ENCODE peak calls at places on chromosome X, in seven cellular contexts. One of them, this sample, is unnamed.
A peak's percentile ranks its signal among the peaks of the same experiment; 100 is the strongest.

GRCh38 chrX:39705299-39705698 is 392.5 kb downstream of the BCOR start:
- DNase-seq in MM.1S: no peak
- DNase-seq in mammary epithelial cell: peak; percentile 64
- DNase-seq in neural progenitor cell: no peak
- DNase-seq in HepG2: no peak
- DNase-seq in H1: no peak
- DNase-seq in K562: no peak
- DNase-seq in this sample: no peak

GRCh38 chrX:26925088-26925487 is 538.1 kb downstream of the PPP4R3C start:
- DNase-seq in MM.1S: no peak
- DNase-seq in mammary epithelial cell: peak; percentile 47
- DNase-seq in neural progenitor cell: no peak
- DNase-seq in HepG2: no peak
- DNase-seq in H1: no peak
- DNase-seq in K562: no peak
- DNase-seq in this sample: no peak

GRCh38 chrX:53445977-53446376 is 11.8 kb upstream of the HSD17B10 start:
- DNase-seq in MM.1S: peak; percentile 46
- DNase-seq in mammary epithelial cell: peak; percentile 44
- DNase-seq in neural progenitor cell: peak; percentile 60
- DNase-seq in HepG2: peak; percentile 19
- DNase-seq in H1: peak; percentile 48
- DNase-seq in K562: peak; percentile 47
- DNase-seq in this sample: peak; percentile 19

GRCh38 chrX:143632625-143633387 is 3.1 kb downstream of the SLITRK4 start:
- DNase-seq in MM.1S: no peak
- DNase-seq in mammary epithelial cell: no peak
- DNase-seq in neural progenitor cell: peak; percentile 2
- DNase-seq in HepG2: no peak
- DNase-seq in H1: no peak
- DNase-seq in K562: no peak
- DNase-seq in this sample: no peak

GRCh38 chrX:152899874-152900719 is 2.2 kb downstream of the ZNF185 start:
- DNase-seq in MM.1S: no peak
- DNase-seq in mammary epithelial cell: no peak
- DNase-seq in neural progenitor cell: no peak
- DNase-seq in HepG2: no peak
- DNase-seq in H1: no peak
- DNase-seq in K562: no peak
- DNase-seq in this sample: no peak

GRCh38 chrX:134026732-134027311 is 41.4 kb upstream of the GPC3 start:
- DNase-seq in MM.1S: peak; percentile 41
- DNase-seq in mammary epithelial cell: peak; percentile 50
- DNase-seq in neural progenitor cell: peak; percentile 77
- DNase-seq in HepG2: peak; percentile 84
- DNase-seq in H1: peak; percentile 48
- DNase-seq in K562: peak; percentile 9
- DNase-seq in this sample: peak; percentile 23

GRCh38 chrX:17638731-17639130 is 98.6 kb upstream of the SCML1 start:
- DNase-seq in MM.1S: no peak
- DNase-seq in mammary epithelial cell: no peak
- DNase-seq in neural progenitor cell: no peak
- DNase-seq in HepG2: no peak
- DNase-seq in H1: no peak
- DNase-seq in K562: no peak
- DNase-seq in this sample: no peak

GRCh38 chrX:42755820-42756219 is 22.1 kb downstream of the PPP1R2C start:
- DNase-seq in MM.1S: no peak
- DNase-seq in mammary epithelial cell: peak; percentile 46
- DNase-seq in neural progenitor cell: no peak
- DNase-seq in HepG2: no peak
- DNase-seq in H1: no peak
- DNase-seq in K562: no peak
- DNase-seq in this sample: peak; percentile 17

GRCh38 chrX:141468940-141469339 is 115.6 kb downstream of the SPANXA1 start:
- DNase-seq in MM.1S: no peak
- DNase-seq in mammary epithelial cell: peak; percentile 33
- DNase-seq in neural progenitor cell: no peak
- DNase-seq in HepG2: no peak
- DNase-seq in H1: no peak
- DNase-seq in K562: no peak
- DNase-seq in this sample: no peak

GRCh38 chrX:70480660-70481018 is 36.0 kb downstream of the DLG3 start:
- DNase-seq in MM.1S: no peak
- DNase-seq in mammary epithelial cell: no peak
- DNase-seq in neural progenitor cell: no peak
- DNase-seq in HepG2: no peak
- DNase-seq in H1: no peak
- DNase-seq in K562: no peak
- DNase-seq in this sample: no peak

GRCh38 chrX:65035451-65035779 is 59.2 kb upstream of the ZC4H2 start:
- DNase-seq in MM.1S: no peak
- DNase-seq in mammary epithelial cell: no peak
- DNase-seq in neural progenitor cell: peak; percentile 65
- DNase-seq in HepG2: no peak
- DNase-seq in H1: peak; percentile 46
- DNase-seq in K562: peak; percentile 3
- DNase-seq in this sample: no peak

GRCh38 chrX:12410523-12410922 is 272.2 kb downstream of the FRMPD4 start:
- DNase-seq in MM.1S: no peak
- DNase-seq in mammary epithelial cell: no peak
- DNase-seq in neural progenitor cell: no peak
- DNase-seq in HepG2: no peak
- DNase-seq in H1: no peak
- DNase-seq in K562: no peak
- DNase-seq in this sample: no peak

GRCh38 chrX:104098919-104099318 is 13.4 kb upstream of the ZCCHC18 start:
- DNase-seq in MM.1S: no peak
- DNase-seq in mammary epithelial cell: no peak
- DNase-seq in neural progenitor cell: no peak
- DNase-seq in HepG2: no peak
- DNase-seq in H1: no peak
- DNase-seq in K562: no peak
- DNase-seq in this sample: no peak

DNA sequence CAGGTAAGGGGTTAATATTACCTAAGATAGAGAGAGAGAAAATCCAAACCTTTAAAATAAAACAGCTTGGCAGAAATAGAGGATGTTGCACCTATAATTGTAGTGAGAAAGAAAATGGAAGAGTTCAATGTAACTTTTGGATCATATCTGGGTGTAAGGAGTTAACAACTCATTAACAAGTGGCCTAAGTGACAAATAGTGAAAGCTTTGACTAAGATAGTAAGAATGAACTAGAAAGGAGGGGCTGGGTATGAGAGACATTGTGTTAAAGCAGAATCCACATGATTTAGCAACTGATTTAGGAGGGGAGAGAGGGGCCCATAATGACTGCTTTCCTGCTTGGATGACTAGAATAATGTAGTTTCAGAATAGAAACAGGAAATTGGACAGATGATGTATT is 761.0 kb downstream of the IL1RAPL1 start:
- DNase-seq in MM.1S: no peak
- DNase-seq in mammary epithelial cell: no peak
- DNase-seq in neural progenitor cell: no peak
- DNase-seq in HepG2: no peak
- DNase-seq in H1: no peak
- DNase-seq in K562: no peak
- DNase-seq in this sample: no peak
- H3K4me3 ChIP-seq in MM.1S: no peak overlapping the region
- H3K4me3 ChIP-seq in mammary epithelial cell: no peak overlapping the region
- H3K4me3 ChIP-seq in neural progenitor cell: no peak overlapping the region
- H3K4me3 ChIP-seq in HepG2: no peak overlapping the region
- H3K4me3 ChIP-seq in H1: no peak overlapping the region
- H3K4me3 ChIP-seq in K562: no peak overlapping the region
- H3K4me3 ChIP-seq in this sample: no peak overlapping the region

DNA sequence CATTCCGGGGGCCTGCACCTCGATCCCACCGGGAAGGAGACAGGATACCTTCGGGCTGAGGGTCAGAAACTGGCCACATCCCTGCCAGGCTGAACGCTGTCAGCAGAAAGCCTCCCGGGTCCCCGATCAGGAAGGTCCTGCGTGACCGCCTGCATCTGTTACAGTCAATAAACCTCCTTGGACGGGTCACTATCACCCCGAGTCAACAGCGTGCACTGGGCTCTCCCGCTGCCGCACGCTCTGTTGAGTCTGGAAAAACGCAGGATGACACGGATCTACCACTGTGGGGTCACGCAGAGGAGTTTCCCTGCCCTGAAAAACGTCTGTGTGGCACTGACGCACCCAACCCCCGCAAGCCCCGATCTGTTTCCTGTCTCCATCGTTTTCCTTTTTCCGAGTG is 12.1 kb downstream of the PPP2R3B start:
- DNase-seq in MM.1S: no peak
- DNase-seq in mammary epithelial cell: no peak
- DNase-seq in neural progenitor cell: no peak
- DNase-seq in HepG2: no peak
- DNase-seq in H1: no peak
- DNase-seq in K562: no peak
- DNase-seq in this sample: no peak
- TF ChIP-seq EZH2 in MM.1S: no peak
- TF ChIP-seq EZH2 in mammary epithelial cell: no peak
- TF ChIP-seq EZH2 in neural progenitor cell: no peak
- TF ChIP-seq EZH2 in HepG2: no peak
- TF ChIP-seq EZH2 in H1: no peak
- TF ChIP-seq EZH2 in K562: no peak
- TF ChIP-seq EZH2 in this sample: no peak

GRCh38 chrX:19568422-19568821 is 53.1 kb upstream of the MAP3K15 start:
- DNase-seq in MM.1S: no peak
- DNase-seq in mammary epithelial cell: no peak
- DNase-seq in neural progenitor cell: no peak
- DNase-seq in HepG2: peak; percentile 19
- DNase-seq in H1: no peak
- DNase-seq in K562: no peak
- DNase-seq in this sample: no peak

GRCh38 chrX:19566359-19567141 is 51.2 kb upstream of the MAP3K15 start:
- DNase-seq in MM.1S: peak; percentile 85
- DNase-seq in mammary epithelial cell: no peak
- DNase-seq in neural progenitor cell: no peak
- DNase-seq in HepG2: peak; percentile 65
- DNase-seq in H1: no peak
- DNase-seq in K562: no peak
- DNase-seq in this sample: peak; percentile 56

GRCh38 chrX:19569930-19570329 is 54.6 kb upstream of the MAP3K15 start:
- DNase-seq in MM.1S: no peak
- DNase-seq in mammary epithelial cell: no peak
- DNase-seq in neural progenitor cell: no peak
- DNase-seq in HepG2: no peak
- DNase-seq in H1: no peak
- DNase-seq in K562: no peak
- DNase-seq in this sample: no peak

GRCh38 chrX:19571708-19572107 is 56.4 kb upstream of the MAP3K15 start:
- DNase-seq in MM.1S: peak; percentile 38
- DNase-seq in mammary epithelial cell: no peak
- DNase-seq in neural progenitor cell: no peak
- DNase-seq in HepG2: no peak
- DNase-seq in H1: no peak
- DNase-seq in K562: no peak
- DNase-seq in this sample: no peak

DNA sequence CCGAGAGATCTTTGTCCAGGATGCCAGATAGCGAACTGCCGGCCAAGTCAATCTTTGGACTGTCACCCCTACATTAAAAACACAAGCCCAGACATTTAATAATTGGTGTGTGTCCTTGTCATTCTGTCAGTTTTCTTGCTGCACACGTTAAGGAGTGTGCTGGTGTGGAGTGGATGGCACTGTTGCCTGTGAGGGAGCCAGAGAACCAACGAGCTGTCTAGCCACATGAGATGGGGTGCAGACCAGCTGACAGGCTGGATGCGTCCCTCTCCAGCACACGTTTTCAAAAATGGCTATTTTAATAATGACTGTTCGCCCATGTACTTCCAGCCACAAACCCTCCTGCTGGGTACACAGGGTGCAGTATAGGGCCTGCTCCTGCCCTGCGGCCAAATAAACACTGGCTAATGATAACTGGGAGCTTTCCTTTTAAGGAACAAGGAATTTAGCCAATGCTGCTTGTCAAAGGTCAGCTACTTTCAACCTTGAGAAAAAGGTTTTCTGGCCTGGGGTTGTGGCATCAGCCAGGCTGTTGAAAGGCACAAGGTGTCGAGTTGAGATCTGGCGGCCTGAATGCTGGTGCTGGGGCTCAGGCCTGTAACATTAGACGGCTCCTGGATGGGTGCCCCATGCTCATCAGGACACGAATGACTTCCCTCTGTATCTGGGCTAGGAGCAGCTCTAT is 54.0 kb upstream of the MAP3K15 start:
- DNase-seq in MM.1S: no peak
- DNase-seq in mammary epithelial cell: no peak
- DNase-seq in neural progenitor cell: no peak
- DNase-seq in HepG2: peak; percentile 14
- DNase-seq in H1: no peak
- DNase-seq in K562: no peak
- DNase-seq in this sample: no peak
- H3K4me3 ChIP-seq in MM.1S: no peak overlapping the region
- H3K4me3 ChIP-seq in mammary epithelial cell: no peak overlapping the region
- H3K4me3 ChIP-seq in neural progenitor cell: no peak overlapping the region
- H3K4me3 ChIP-seq in HepG2: no peak overlapping the region
- H3K4me3 ChIP-seq in H1: no peak overlapping the region
- H3K4me3 ChIP-seq in K562: no peak overlapping the region
- H3K4me3 ChIP-seq in this sample: no peak overlapping the region

GRCh38 chrX:36963069-36963808 is 44.9 kb upstream of the FAM47C start:
- DNase-seq in MM.1S: no peak
- DNase-seq in mammary epithelial cell: no peak
- DNase-seq in neural progenitor cell: no peak
- DNase-seq in HepG2: no peak
- DNase-seq in H1: peak; percentile 45
- DNase-seq in K562: no peak
- DNase-seq in this sample: no peak

GRCh38 chrX:36961590-36961989 is 46.6 kb upstream of the FAM47C start:
- DNase-seq in MM.1S: no peak
- DNase-seq in mammary epithelial cell: no peak
- DNase-seq in neural progenitor cell: peak; percentile 23
- DNase-seq in HepG2: peak; percentile 1
- DNase-seq in H1: no peak
- DNase-seq in K562: no peak
- DNase-seq in this sample: no peak

DNA sequence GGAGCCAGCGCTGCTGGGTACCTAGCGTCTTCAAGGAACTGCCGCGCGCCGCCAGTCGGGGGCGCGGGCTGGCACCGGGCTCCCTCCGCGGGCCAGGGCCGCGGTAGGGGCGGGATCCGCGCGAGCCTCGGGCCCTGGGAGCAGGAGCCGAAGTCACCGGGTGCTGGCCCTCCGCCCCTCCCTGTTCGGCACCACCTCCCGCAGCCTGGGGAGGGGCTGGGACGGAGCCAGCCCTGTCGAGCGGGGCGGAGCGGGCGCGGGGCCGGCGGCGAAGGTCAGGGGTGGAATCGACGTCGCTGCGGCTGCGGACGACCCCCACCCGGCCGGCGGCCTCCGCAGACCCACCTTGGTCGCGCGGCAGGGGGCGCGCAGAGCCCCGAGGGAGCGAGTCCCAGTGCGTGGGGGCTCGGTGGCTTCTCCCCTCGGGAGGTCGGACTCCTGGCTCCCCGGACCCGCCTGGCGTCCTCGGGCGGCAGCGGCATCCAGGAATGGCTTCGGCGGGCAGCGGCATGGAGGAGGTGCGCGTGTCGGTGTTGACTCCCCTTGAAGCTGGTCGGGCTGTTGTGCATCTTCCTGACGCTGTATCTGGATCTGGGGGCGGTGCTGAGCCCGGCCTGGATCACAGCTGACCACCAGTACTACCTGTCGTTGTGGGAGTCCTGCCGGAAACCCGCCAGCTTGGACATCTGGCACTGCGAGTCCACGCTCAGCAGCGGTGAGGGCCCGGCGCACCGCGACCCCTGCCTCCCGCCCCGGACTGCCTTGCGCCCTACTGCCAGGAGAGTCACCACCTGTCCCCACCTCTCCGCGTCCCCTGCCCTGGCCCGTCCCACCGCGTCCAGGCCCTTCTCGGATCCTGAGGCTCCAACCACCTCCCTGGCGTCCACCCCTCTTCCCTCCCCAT is 50.5 kb upstream of the FAM47C start:
- DNase-seq in MM.1S: no peak
- DNase-seq in mammary epithelial cell: no peak
- DNase-seq in neural progenitor cell: peak; percentile 85
- DNase-seq in HepG2: no peak
- DNase-seq in H1: peak; percentile 62
- DNase-seq in K562: no peak
- DNase-seq in this sample: no peak
- TF ChIP-seq EZH2 in MM.1S: no peak
- TF ChIP-seq EZH2 in mammary epithelial cell: no peak
- TF ChIP-seq EZH2 in neural progenitor cell: no peak
- TF ChIP-seq EZH2 in HepG2: no peak
- TF ChIP-seq EZH2 in H1: no peak
- TF ChIP-seq EZH2 in K562: no peak
- TF ChIP-seq EZH2 in this sample: no peak

This sample was measured in DND-41.